ENCODE peak calls at places on chromosomes 5 and 9, in nine cellular contexts. One of them, this sample, is unnamed.

GRCh38 chr5:89437450-89438435 is 554.8 kb upstream of the MEF2C start:
- DNase-seq in activated CD4-positive, alpha-beta T cell treated with anti-CD3 and anti-CD28 coated beads, Interleukin-2, amount 50 U/mL, for 4 hours: no peak
- DNase-seq in NCI-H2081: no peak
- DNase-seq in mucosa of gallbladder: no peak
- DNase-seq in hepatocyte: no peak
- DNase-seq in NCI-H748 treated with DMSO at 0.1 percent for 48 hours: peak
- DNase-seq in effector memory CD8-positive, alpha-beta T cell: no peak
- DNase-seq in A172: peak
- DNase-seq in sciatic nerve: no peak
- DNase-seq in this sample: no peak

GRCh38 chr5:179187229-179187678 is 127.1 kb downstream of the ZNF354C start:
- DNase-seq in activated CD4-positive, alpha-beta T cell treated with anti-CD3 and anti-CD28 coated beads, Interleukin-2, amount 50 U/mL, for 4 hours: no peak
- DNase-seq in NCI-H2081: no peak
- DNase-seq in mucosa of gallbladder: peak
- DNase-seq in hepatocyte: peak
- DNase-seq in NCI-H748 treated with DMSO at 0.1 percent for 48 hours: no peak
- DNase-seq in effector memory CD8-positive, alpha-beta T cell: no peak
- DNase-seq in A172: no peak
- DNase-seq in sciatic nerve: no peak
- DNase-seq in this sample: peak

GRCh38 chr5:109078448-109078847 is 330.8 kb downstream of the FER start:
- DNase-seq in activated CD4-positive, alpha-beta T cell treated with anti-CD3 and anti-CD28 coated beads, Interleukin-2, amount 50 U/mL, for 4 hours: no peak
- DNase-seq in NCI-H2081: no peak
- DNase-seq in mucosa of gallbladder: no peak
- DNase-seq in hepatocyte: no peak
- DNase-seq in NCI-H748 treated with DMSO at 0.1 percent for 48 hours: no peak
- DNase-seq in effector memory CD8-positive, alpha-beta T cell: no peak
- DNase-seq in A172: no peak
- DNase-seq in sciatic nerve: no peak
- DNase-seq in this sample: no peak

GRCh38 chr9:94139672-94140417 is 55.6 kb downstream of the PTPDC1 start:
- DNase-seq in activated CD4-positive, alpha-beta T cell treated with anti-CD3 and anti-CD28 coated beads, Interleukin-2, amount 50 U/mL, for 4 hours: no peak
- DNase-seq in NCI-H2081: no peak
- DNase-seq in mucosa of gallbladder: peak
- DNase-seq in hepatocyte: peak
- DNase-seq in NCI-H748 treated with DMSO at 0.1 percent for 48 hours: no peak
- DNase-seq in effector memory CD8-positive, alpha-beta T cell: no peak
- DNase-seq in A172: peak
- DNase-seq in sciatic nerve: peak
- DNase-seq in this sample: peak

GRCh38 chr5:169567079-169567478 is 16.5 kb upstream of the SPDL1 start:
- DNase-seq in activated CD4-positive, alpha-beta T cell treated with anti-CD3 and anti-CD28 coated beads, Interleukin-2, amount 50 U/mL, for 4 hours: no peak
- DNase-seq in NCI-H2081: no peak
- DNase-seq in mucosa of gallbladder: no peak
- DNase-seq in hepatocyte: peak
- DNase-seq in NCI-H748 treated with DMSO at 0.1 percent for 48 hours: no peak
- DNase-seq in effector memory CD8-positive, alpha-beta T cell: no peak
- DNase-seq in A172: peak
- DNase-seq in sciatic nerve: no peak
- DNase-seq in this sample: no peak

GRCh38 chr9:125180876-125181275 is 8.7 kb downstream of the PPP6C start:
- DNase-seq in activated CD4-positive, alpha-beta T cell treated with anti-CD3 and anti-CD28 coated beads, Interleukin-2, amount 50 U/mL, for 4 hours: no peak
- DNase-seq in NCI-H2081: no peak
- DNase-seq in mucosa of gallbladder: no peak
- DNase-seq in hepatocyte: no peak
- DNase-seq in NCI-H748 treated with DMSO at 0.1 percent for 48 hours: no peak
- DNase-seq in effector memory CD8-positive, alpha-beta T cell: no peak
- DNase-seq in A172: no peak
- DNase-seq in sciatic nerve: no peak
- DNase-seq in this sample: no peak

GRCh38 chr5:151130235-151130921 is 27.2 kb downstream of the ANXA6 start:
- DNase-seq in activated CD4-positive, alpha-beta T cell treated with anti-CD3 and anti-CD28 coated beads, Interleukin-2, amount 50 U/mL, for 4 hours: no peak
- DNase-seq in NCI-H2081: no peak
- DNase-seq in mucosa of gallbladder: no peak
- DNase-seq in hepatocyte: no peak
- DNase-seq in NCI-H748 treated with DMSO at 0.1 percent for 48 hours: no peak
- DNase-seq in effector memory CD8-positive, alpha-beta T cell: no peak
- DNase-seq in A172: no peak
- DNase-seq in sciatic nerve: no peak
- DNase-seq in this sample: no peak

GRCh38 chr5:1420211-1421195 is 24.7 kb downstream of the SLC6A3 start:
- DNase-seq in activated CD4-positive, alpha-beta T cell treated with anti-CD3 and anti-CD28 coated beads, Interleukin-2, amount 50 U/mL, for 4 hours: no peak
- DNase-seq in NCI-H2081: no peak
- DNase-seq in mucosa of gallbladder: no peak
- DNase-seq in hepatocyte: no peak
- DNase-seq in NCI-H748 treated with DMSO at 0.1 percent for 48 hours: no peak
- DNase-seq in effector memory CD8-positive, alpha-beta T cell: no peak
- DNase-seq in A172: no peak
- DNase-seq in sciatic nerve: no peak
- DNase-seq in this sample: peak

GRCh38 chr5:16552666-16553343 is 64.0 kb downstream of the RETREG1 start:
- DNase-seq in activated CD4-positive, alpha-beta T cell treated with anti-CD3 and anti-CD28 coated beads, Interleukin-2, amount 50 U/mL, for 4 hours: peak
- DNase-seq in NCI-H2081: peak
- DNase-seq in mucosa of gallbladder: peak
- DNase-seq in hepatocyte: peak
- DNase-seq in NCI-H748 treated with DMSO at 0.1 percent for 48 hours: peak
- DNase-seq in effector memory CD8-positive, alpha-beta T cell: peak
- DNase-seq in A172: peak
- DNase-seq in sciatic nerve: peak
- DNase-seq in this sample: peak

This sample was measured in lower lobe of right lung.